ENCODE peak calls at places on chromosome 20, in six cellular contexts. W is cardiac fibroblast, X is AG04450, I is amygdala, K is skeletal muscle cell, O is GM23248. R is an unnamed sample.

GRCh38 chr20:62171245-62171644 is 11.6 kb upstream of the MTG2 start:
- DNase-seq in W (no peak), K (no peak), I (no peak), O (no peak), X (no peak), R (no peak)

GRCh38 chr20:24736131-24736843 is 212.8 kb upstream of the CST7 start:
- DNase-seq in W (no peak), O (no peak), X (no peak), K (no peak), I (no peak), R (peak; percentile 29)

GRCh38 chr20:47456952-47457724 is 44.5 kb upstream of the NCOA3 start:
- DNase-seq in W (peak; percentile 56), I (no peak), O (peak; percentile 91), K (peak; percentile 37), X (no peak), R (peak; percentile 72)

GRCh38 chr20:47765715-47766594 is 19.3 kb downstream of the SULF2 start:
- DNase-seq in W (peak; percentile 32), I (no peak), O (peak; percentile 7), K (no peak), X (no peak), R (no peak)

GRCh38 chr20:18541741-18542140 is 25.5 kb upstream of the SMIM26 start:
- DNase-seq in I (no peak), K (no peak), O (peak; percentile 39), W (no peak), X (no peak), R (no peak)

GRCh38 chr20:62651285-62652021 is 9.2 kb downstream of the SLCO4A1 start:
- DNase-seq in X (no peak), W (peak; percentile 61), I (no peak), K (no peak), O (no peak), R (peak; percentile 49)

GRCh38 chr20:63673951-63674350 is 15.8 kb downstream of the RTEL1 start:
- DNase-seq in I (no peak), O (no peak), K (no peak), W (no peak), X (no peak), R (no peak)

GRCh38 chr20:41615110-41615509 is 3.1 kb downstream of the CHD6 start:
- DNase-seq in X (no peak), I (no peak), K (no peak), W (no peak), O (no peak), R (no peak)

GRCh38 chr20:61839223-61839911 is 226.3 kb downstream of the TAF4 start:
- DNase-seq in O (no peak), I (no peak), W (no peak), K (no peak), X (no peak), R (no peak)

GRCh38 chr20:57654363-57654997 is 34.3 kb upstream of the ZBP1 start:
- DNase-seq in X (peak; percentile 30), I (no peak), K (peak; percentile 18), O (peak; percentile 58), W (peak; percentile 72), R (peak; percentile 55)

R was measured in IMR-90.